ENCODE peak calls at places on chromosomes 6 and 20, in seven cellular contexts. N, S, E, I, U, X and L are unnamed samples.

GRCh38 chr6:90271831-90272230 is 24.8 kb downstream of the BACH2 start:
- DNase-seq in U (no peak), E (no peak), I (no peak), X (no peak), S (no peak), N (no peak), L (no peak)

GRCh38 chr6:149140137-149140909 is 177.2 kb upstream of the TAB2 start:
- DNase-seq in I (no peak), X (no peak), S (no peak), E (peak; percentile 38), U (no peak), N (no peak), L (no peak)

GRCh38 chr6:90458353-90459224 is 128.3 kb downstream of the MAP3K7 start:
- DNase-seq in I (no peak), N (no peak), U (no peak), S (no peak), X (no peak), E (no peak), L (no peak)

GRCh38 chr6:6927437-6928361 is 180.1 kb upstream of the RREB1 start:
- DNase-seq in U (no peak), E (no peak), N (no peak), S (no peak), I (peak; percentile 67), X (no peak), L (no peak)

GRCh38 chr6:150720774-150721233 is 121.1 kb downstream of the PLEKHG1 start:
- DNase-seq in I (no peak), S (no peak), U (no peak), E (no peak), X (no peak), N (no peak), L (peak; percentile 47)

GRCh38 chr20:9920908-9921307 is 82.0 kb upstream of the PAK5 start:
- DNase-seq in S (no peak), I (no peak), N (no peak), U (no peak), X (no peak), E (no peak), L (no peak)

GRCh38 chr6:12955996-12956395 is 239.4 kb downstream of the PHACTR1 start:
- DNase-seq in E (no peak), N (no peak), I (no peak), S (no peak), U (no peak), X (no peak), L (no peak)

GRCh38 chr20:46218656-46219055 is 89.6 kb downstream of the CDH22 start:
- DNase-seq in E (no peak), X (no peak), N (no peak), I (no peak), U (no peak), S (no peak), L (no peak)

GRCh38 chr20:4516851-4517250 is 204.9 kb upstream of the PRND start:
- DNase-seq in S (no peak), I (no peak), N (no peak), U (no peak), X (no peak), E (no peak), L (no peak)

GRCh38 chr20:14951707-14952106 is 614.3 kb upstream of the FLRT3 start:
- DNase-seq in S (no peak), U (peak; percentile 73), I (no peak), X (peak; percentile 17), N (no peak), E (peak; percentile 84), L (no peak)

GRCh38 chr6:122871079-122871478 is 82.0 kb downstream of the SMPDL3A start:
- DNase-seq in X (no peak), U (no peak), S (no peak), E (no peak), I (no peak), N (no peak), L (no peak)

GRCh38 chr6:135722679-135723078 is 128.8 kb upstream of the PDE7B start:
- DNase-seq in S (no peak), N (no peak), I (no peak), X (peak; percentile 71), U (peak; percentile 90), E (peak; percentile 88), L (peak; percentile 47)

GRCh38 chr6:30711758-30712380 is 5.2 kb downstream of the MDC1 start:
- DNase-seq in X (no peak), S (no peak), E (no peak), U (no peak), N (no peak), I (no peak), L (no peak)

GRCh38 chr6:151647871-151648639 is 154.2 kb downstream of the CCDC170 start:
- DNase-seq in I (no peak), X (no peak), N (no peak), E (peak; percentile 11), U (peak; percentile 24), S (peak; percentile 67), L (no peak)

GRCh38 chr20:59125909-59126308 is 37.7 kb upstream of the ZNF831 start:
- DNase-seq in N (no peak), I (no peak), E (no peak), X (no peak), S (no peak), U (no peak), L (peak; percentile 43)

GRCh38 chr20:14890713-14891112 is 553.3 kb upstream of the FLRT3 start:
- DNase-seq in U (no peak), E (no peak), X (no peak), S (no peak), I (no peak), N (no peak), L (no peak)

GRCh38 chr6:128018821-128019220 is 118.0 kb upstream of the THEMIS start:
- DNase-seq in I (no peak), E (no peak), X (no peak), S (no peak), U (no peak), N (no peak), L (no peak)

GRCh38 chr6:98036344-98036743 is 753.3 kb upstream of the MMS22L start:
- DNase-seq in S (peak; percentile 23), E (no peak), I (no peak), U (no peak), X (no peak), N (no peak), L (no peak)

GRCh38 chr20:59783020-59784010 is 150.1 kb downstream of the SYCP2 start:
- DNase-seq in E (peak; percentile 10), S (peak; percentile 89), N (peak; percentile 84), I (no peak), U (peak; percentile 46), X (no peak), L (peak; percentile 88)

GRCh38 chr20:50121858-50122271 is 8.9 kb upstream of the UBE2V1 start:
- DNase-seq in S (no peak), X (no peak), N (no peak), U (peak; percentile 65), I (no peak), E (no peak), L (no peak)

GRCh38 chr20:20480126-20480525 is 112.2 kb downstream of the INSM1 start:
- DNase-seq in S (no peak), N (no peak), I (no peak), U (no peak), E (no peak), X (no peak), L (no peak)
- TF ChIP-seq CTCF in S (no peak), N (no peak), I (no peak), U (no peak), E (no peak), X (no peak), L (no peak)

GRCh38 chr6:86193821-86194220 is 551.1 kb upstream of the SYNCRIP start:
- DNase-seq in I (no peak), X (no peak), U (no peak), E (no peak), S (no peak), N (no peak), L (no peak)

DNA sequence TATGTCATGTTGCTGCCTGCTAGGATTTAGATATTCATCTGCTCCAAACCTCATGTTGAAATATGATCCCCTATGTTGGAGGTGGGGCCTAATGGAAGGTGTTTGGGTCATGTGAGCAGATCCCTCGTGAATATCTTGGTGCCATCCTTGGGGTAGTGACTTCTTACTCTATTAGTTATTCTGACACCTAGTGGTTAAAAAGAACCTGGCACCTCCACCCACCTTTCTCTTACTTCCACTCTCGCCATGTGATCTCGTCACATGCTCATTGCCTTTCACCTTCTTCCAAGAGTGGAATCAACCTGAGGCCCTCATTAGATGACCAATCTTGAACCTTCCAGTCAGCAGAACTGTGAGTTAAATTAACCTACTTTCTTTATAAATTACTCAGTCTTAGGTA is 549.4 kb upstream of the SYNCRIP start:
- DNase-seq in X (no peak), N (no peak), E (peak; percentile 15), U (peak; percentile 37), I (no peak), S (no peak), L (peak; percentile 33)
- TF ChIP-seq CTCF in X (no peak), N (peak; percentile 43), E (peak; percentile 9), U (no peak), I (no peak), S (peak; percentile 54), L (peak; percentile 46)

GRCh38 chr6:137697267-137697938 is 169.7 kb upstream of the TNFAIP3 start:
- DNase-seq in I (peak; percentile 39), X (peak; percentile 12), E (peak; percentile 97), U (peak; percentile 71), S (no peak), N (no peak), L (no peak)
- TF ChIP-seq CTCF in I (no peak), X (no peak), E (peak; percentile 17), U (no peak), S (no peak), N (no peak), L (no peak)

DNA sequence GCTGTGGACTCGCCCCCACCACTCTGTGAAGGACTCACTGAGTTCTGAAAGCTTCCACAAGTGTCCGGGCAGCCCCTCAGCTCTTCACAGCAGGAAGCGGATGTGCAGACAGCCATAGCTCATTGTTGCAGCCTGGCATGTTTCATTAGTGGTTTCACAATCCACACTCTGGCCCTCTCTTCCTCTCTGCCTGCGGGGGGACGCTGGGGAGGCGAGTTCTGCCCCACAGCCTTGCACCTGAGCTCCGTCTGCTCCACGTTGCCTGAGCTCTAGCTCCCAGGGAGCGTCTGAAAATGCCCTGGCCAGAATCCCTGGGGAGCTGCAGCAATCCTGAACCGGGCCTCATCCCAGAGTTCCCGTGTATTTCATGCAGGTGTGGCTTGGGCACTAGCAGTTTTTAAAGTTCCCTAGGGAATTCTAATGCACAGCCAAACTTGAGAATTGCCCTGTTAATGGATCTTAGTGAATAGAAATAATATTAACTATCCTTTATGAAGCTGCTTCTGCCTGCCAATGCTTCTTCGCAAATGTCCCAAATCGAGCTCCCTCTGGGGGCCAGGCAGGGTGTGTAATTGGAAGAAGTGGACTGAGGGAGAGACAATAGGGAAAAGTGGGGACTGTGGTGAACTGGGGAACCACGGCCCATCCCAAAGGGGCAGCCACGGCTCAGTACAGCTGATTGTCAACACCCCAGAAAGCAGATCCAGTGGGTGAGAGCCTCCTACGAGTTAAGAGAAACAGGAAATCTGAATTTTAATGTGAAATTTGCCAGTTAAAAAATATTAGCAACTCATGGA is 51.5 kb downstream of the CTCFL start:
- DNase-seq in S (peak; percentile 50), N (no peak), E (no peak), X (no peak), I (no peak), U (no peak), L (no peak)
- TF ChIP-seq CTCF in S (no peak), N (no peak), E (no peak), X (no peak), I (no peak), U (no peak), L (no peak)

GRCh38 chr6:143962644-143962929 is 45.5 kb downstream of the PLAGL1 start:
- DNase-seq in N (no peak), S (no peak), X (peak; percentile 10), E (peak; percentile 49), I (no peak), U (no peak), L (no peak)
- TF ChIP-seq CTCF in N (peak; percentile 49), S (peak; percentile 68), X (peak; percentile 36), E (peak; percentile 26), I (no peak), U (no peak), L (no peak)